ENCODE peak calls at places on chromosomes 5 and 9, in four cellular contexts. H is prostate gland, Y is spleen, M is SK-N-MC. D is an unnamed sample.

GRCh38 chr9:106613250-106613737 is 249.7 kb upstream of the ZNF462 start:
- DNase-seq in M (no peak), Y (no peak), H (peak; percentile 18), D (no peak)

GRCh38 chr5:72604111-72604792 is 97.0 kb upstream of the ZNF366 start:
- DNase-seq in M (no peak), Y (no peak), H (no peak), D (no peak)

GRCh38 chr5:154189819-154190651 is 498 bp upstream of the GALNT10 start:
- DNase-seq in M (no peak), Y (peak; percentile 98), H (peak; percentile 68), D (peak; percentile 92)

GRCh38 chr5:7876867-7877266 is 7.9 kb downstream of the MTRR start:
- DNase-seq in Y (no peak), H (no peak), M (no peak), D (no peak)

GRCh38 chr5:79023323-79023722 is 38.2 kb upstream of the ARSB start:
- DNase-seq in H (no peak), Y (no peak), M (peak; percentile 93), D (no peak)

GRCh38 chr9:108100571-108100970 is 611.0 kb upstream of the KLF4 start:
- DNase-seq in M (no peak), Y (no peak), H (no peak), D (no peak)

GRCh38 chr5:1834022-1834551 is 32.9 kb downstream of the NDUFS6 start:
- DNase-seq in H (no peak), M (no peak), Y (no peak), D (peak; percentile 38)

GRCh38 chr9:86925686-86926085 is 21.6 kb downstream of the GAS1 start:
- DNase-seq in M (peak; percentile 53), Y (no peak), H (no peak), D (no peak)

GRCh38 chr5:38104497-38105230 is 153.7 kb upstream of the EGFLAM start:
- DNase-seq in M (no peak), H (no peak), Y (no peak), D (no peak)

GRCh38 chr9:121499427-121500164 is at the start of gene GGTA1:
- DNase-seq in M (no peak), H (peak; percentile 34), Y (peak; percentile 90), D (peak; percentile 74)

GRCh38 chr5:34016243-34016642 is 8.4 kb upstream of the AMACR start:
- DNase-seq in H (no peak), Y (no peak), M (no peak), D (no peak)

GRCh38 chr9:130196643-130197042 is 24.4 kb downstream of the NCS1 start:
- DNase-seq in Y (no peak), M (no peak), H (no peak), D (no peak)

GRCh38 chr5:43769576-43770352 is 166.8 kb downstream of the NNT start:
- DNase-seq in Y (no peak), M (no peak), H (no peak), D (no peak)

GRCh38 chr9:118609355-118610044 is 759.7 kb downstream of the BRINP1 start:
- DNase-seq in Y (no peak), M (no peak), H (no peak), D (no peak)

GRCh38 chr5:6111131-6111530 is 267.2 kb downstream of the MED10 start:
- DNase-seq in Y (no peak), M (no peak), H (no peak), D (no peak)

GRCh38 chr9:115686069-115686468 is 467.5 kb upstream of the PAPPA start:
- DNase-seq in H (no peak), M (no peak), Y (no peak), D (no peak)

GRCh38 chr5:119578937-119579336 is 50.4 kb upstream of the FAM170A start:
- DNase-seq in H (no peak), M (peak; percentile 16), Y (no peak), D (no peak)

GRCh38 chr5:79544136-79544535 is 30.2 kb upstream of the HOMER1 start:
- DNase-seq in H (no peak), Y (no peak), M (no peak), D (no peak)

GRCh38 chr5:169095410-169095772 is 205.5 kb downstream of the SLIT3 start:
- DNase-seq in Y (no peak), H (no peak), M (no peak), D (no peak)

GRCh38 chr5:151737421-151737820 is 21.0 kb downstream of the ATOX1 start:
- DNase-seq in M (no peak), H (no peak), Y (no peak), D (no peak)

GRCh38 chr5:127665641-127666040 is 16.8 kb downstream of the CTXN3 start:
- DNase-seq in Y (no peak), M (no peak), H (no peak), D (no peak)

GRCh38 chr5:1480806-1481205 is 35.6 kb upstream of the SLC6A3 start:
- DNase-seq in Y (peak; percentile 78), H (no peak), M (no peak), D (no peak)

GRCh38 chr9:96232539-96233241 is 69.3 kb downstream of the HSD17B3 start:
- DNase-seq in H (no peak), Y (no peak), M (no peak), D (no peak)

GRCh38 chr9:84303061-84303460 is 37.5 kb downstream of the SLC28A3 start:
- DNase-seq in Y (no peak), H (no peak), M (no peak), D (no peak)

GRCh38 chr5:83441752-83442151 is 29.8 kb upstream of the VCAN start:
- DNase-seq in M (no peak), H (no peak), Y (no peak), D (no peak)

GRCh38 chr5:150410524-150411244 is 2.0 kb downstream of the CD74 start:
- DNase-seq in M (peak; percentile 42), Y (peak; percentile 75), H (peak; percentile 66), D (peak; percentile 81)

GRCh38 chr9:37370282-37370681 is 52.2 kb upstream of the GRHPR start:
- DNase-seq in M (no peak), H (no peak), Y (no peak), D (no peak)

GRCh38 chr9:37373621-37374020 is 48.9 kb upstream of the GRHPR start:
- DNase-seq in H (no peak), M (no peak), Y (no peak), D (no peak)

GRCh38 chr9:37370968-37371563 is 51.4 kb upstream of the GRHPR start:
- DNase-seq in M (no peak), Y (peak; percentile 80), H (no peak), D (no peak)

GRCh38 chr9:37372839-37373238 is 49.7 kb upstream of the GRHPR start:
- DNase-seq in Y (no peak), M (no peak), H (no peak), D (no peak)

DNA sequence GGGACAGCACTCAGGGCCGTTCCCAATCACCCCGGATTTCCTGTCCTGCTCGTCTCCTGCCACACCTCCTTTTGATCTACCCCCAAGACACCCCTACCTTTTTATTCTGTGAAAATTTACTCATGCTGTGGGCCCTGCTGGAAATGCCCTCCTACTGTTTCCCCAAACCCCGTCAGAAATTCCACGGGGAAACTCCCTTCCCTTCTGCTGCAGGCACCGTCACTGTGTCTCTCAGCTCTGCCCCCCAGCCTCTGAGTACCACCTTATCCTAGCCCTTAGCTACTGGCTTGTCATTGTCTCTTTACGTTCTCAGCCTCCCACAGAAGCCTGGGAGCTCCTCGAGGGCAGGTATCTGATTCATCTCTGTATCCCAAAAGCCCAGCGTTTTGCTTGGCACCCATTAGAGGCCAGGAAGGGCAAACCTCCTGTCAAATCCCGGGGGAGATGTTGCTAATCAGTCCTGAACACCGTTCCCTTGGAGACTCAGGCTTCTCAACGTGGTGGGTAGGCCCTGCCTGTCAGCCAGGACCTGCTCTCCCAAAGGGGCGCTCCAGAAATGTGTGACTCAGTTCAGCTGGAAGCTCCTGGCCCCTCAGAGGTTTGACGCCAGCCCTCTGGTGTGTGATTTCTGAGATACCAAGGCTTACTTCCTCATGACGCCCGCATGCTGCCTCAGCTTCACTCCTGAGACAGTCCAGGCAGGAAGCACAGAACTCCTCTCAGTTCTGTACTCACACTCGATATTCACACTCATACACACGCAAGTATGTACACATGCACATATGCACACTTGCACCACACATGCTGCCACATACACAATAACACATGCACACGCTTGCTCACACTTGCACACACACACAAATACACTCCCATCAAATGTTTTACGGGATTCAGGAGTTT is 50.7 kb upstream of the GRHPR start:
- DNase-seq in Y (no peak), H (no peak), M (no peak), D (no peak)
- H3K27ac ChIP-seq in Y (peak overlapping the region; percentile 82), H (no peak overlapping the region), M (no peak overlapping the region), D (no peak overlapping the region)

GRCh38 chr5:142314129-142314528 is 10.7 kb downstream of the SPRY4 start:
- DNase-seq in Y (no peak), H (no peak), M (no peak), D (no peak)

GRCh38 chr5:142312399-142312798 is 12.4 kb downstream of the SPRY4 start:
- DNase-seq in H (no peak), Y (no peak), M (no peak), D (no peak)

GRCh38 chr5:142313693-142314092 is 11.1 kb downstream of the SPRY4 start:
- DNase-seq in M (no peak), Y (no peak), H (no peak), D (no peak)

GRCh38 chr5:142314606-142315005 is 10.2 kb downstream of the SPRY4 start:
- DNase-seq in M (no peak), Y (no peak), H (no peak), D (no peak)

GRCh38 chr5:142313275-142313674 is 11.5 kb downstream of the SPRY4 start:
- DNase-seq in H (no peak), Y (no peak), M (no peak), D (no peak)
- TF ChIP-seq POLR2AphosphoS5 in H (no peak), Y (no peak), M (no peak), D (no peak)

DNA sequence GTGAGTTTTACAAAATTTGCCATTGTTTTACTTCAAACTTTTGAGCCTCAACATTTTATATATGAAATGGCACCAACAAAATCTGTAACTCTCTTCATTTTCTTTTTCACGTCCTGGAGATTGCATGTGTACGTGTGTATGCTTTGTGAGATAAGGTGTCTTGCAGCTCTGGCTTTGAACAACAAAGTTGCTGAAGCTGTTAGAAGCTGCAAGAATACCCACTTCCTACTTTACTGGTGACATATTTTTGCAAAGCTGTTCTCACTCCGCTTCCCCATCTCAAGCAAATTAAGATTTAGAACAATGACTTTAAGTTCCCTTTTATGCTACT is 41.8 kb downstream of the FYB1 start:
- DNase-seq in Y (no peak), M (no peak), H (no peak), D (no peak)
- H3K4me3 ChIP-seq in Y (no peak overlapping the region), M (no peak overlapping the region), H (no peak overlapping the region), D (no peak overlapping the region)

DNA sequence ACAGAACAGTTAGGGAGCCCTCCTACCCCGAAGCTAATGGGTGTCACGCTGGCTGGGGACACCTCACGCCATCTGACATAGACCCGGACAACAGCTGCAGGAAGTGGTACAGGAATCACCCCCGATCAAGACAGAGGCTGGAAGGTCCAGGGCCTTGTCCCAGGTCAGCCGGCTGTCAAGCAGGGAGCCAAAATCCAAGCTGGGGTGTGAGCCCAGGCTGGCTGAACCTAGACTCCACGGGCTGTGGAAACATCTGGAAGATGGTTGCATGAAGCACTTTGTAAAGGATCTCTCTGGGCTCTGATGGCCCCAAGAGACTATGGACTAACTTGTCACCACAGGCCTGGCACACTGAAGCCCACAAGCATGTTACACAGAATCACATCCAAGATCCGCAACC is 68.9 kb upstream of the STXBP1 start:
- DNase-seq in Y (no peak), M (no peak), H (no peak), D (no peak)
- H3K27ac ChIP-seq in Y (peak overlapping the region; percentile 21), M (no peak overlapping the region), H (peak overlapping the region; percentile 96), D (peak overlapping the region; percentile 85)

GRCh38 chr5:177113566-177114424 is 19.8 kb upstream of the NSD1 start:
- DNase-seq in Y (peak; percentile 92), M (peak; percentile 26), H (peak; percentile 59), D (peak; percentile 83)
- TF ChIP-seq POLR2AphosphoS5 in Y (peak; percentile 22), M (no peak), H (peak; percentile 72), D (no peak)